ENCODE peak calls at places on chromosomes 4 and X, in seven cellular contexts. W is ovary; P is CD4-positive, alpha-beta memory T cell; R is IMR-90; H is HCT116; X is aorta; G is CD8-positive, alpha-beta memory T cell. Q is an unnamed sample.

GRCh38 chr4:54726907-54727306 is 69.2 kb downstream of the KIT start:
- DNase-seq in W (no peak), P (no peak), R (no peak), H (no peak), X (no peak), G (no peak), Q (no peak)

GRCh38 chrX:65932173-65933084 is 107.5 kb downstream of the VSIG4 start:
- DNase-seq in W (no peak), P (no peak), R (no peak), H (peak; percentile 92), X (no peak), G (no peak), Q (peak; percentile 33)

GRCh38 chrX:120690941-120691340 is 61.1 kb upstream of the C1GALT1C1 start:
- DNase-seq in W (no peak), P (no peak), R (no peak), H (no peak), X (no peak), G (no peak), Q (no peak)

GRCh38 chrX:133414399-133415275 is 652 bp downstream of the GPC4 start:
- DNase-seq in W (peak; percentile 34), P (no peak), R (no peak), H (no peak), X (peak; percentile 79), G (no peak), Q (peak; percentile 40)

GRCh38 chrX:87572911-87573310 is 55.3 kb downstream of the KLHL4 start:
- DNase-seq in W (no peak), P (no peak), R (no peak), H (no peak), X (no peak), G (no peak), Q (no peak)

GRCh38 chr4:845836-846251 is 19.9 kb upstream of the CPLX1 start:
- DNase-seq in W (no peak), P (no peak), R (peak; percentile 30), H (no peak), X (no peak), G (no peak), Q (no peak)

GRCh38 chr4:4820264-4820663 is 39.2 kb upstream of the MSX1 start:
- DNase-seq in W (no peak), P (no peak), R (no peak), H (no peak), X (no peak), G (no peak), Q (no peak)

GRCh38 chr4:56870927-56871326 is 36.8 kb upstream of the REST start:
- DNase-seq in W (no peak), P (no peak), R (peak; percentile 35), H (no peak), X (no peak), G (no peak), Q (peak; percentile 34)

GRCh38 chr4:152399246-152399645 is 136.6 kb downstream of the FBXW7 start:
- DNase-seq in W (no peak), P (peak; percentile 28), R (no peak), H (no peak), X (no peak), G (no peak), Q (no peak)
- H3K4me3 ChIP-seq in W (no peak overlapping the region), P (no peak overlapping the region), R (no peak overlapping the region), H (no peak overlapping the region), X (no peak overlapping the region), G (no peak overlapping the region), Q (no peak overlapping the region)

GRCh38 chrX:19865567-19866363 is 21.6 kb downstream of the SH3KBP1 start:
- DNase-seq in W (no peak), P (no peak), R (no peak), H (no peak), X (no peak), G (no peak), Q (no peak)

GRCh38 chrX:19864736-19865135 is 22.7 kb downstream of the SH3KBP1 start:
- DNase-seq in W (no peak), P (no peak), R (no peak), H (no peak), X (no peak), G (no peak), Q (no peak)

GRCh38 chrX:19860571-19860970 is 26.8 kb downstream of the SH3KBP1 start:
- DNase-seq in W (no peak), P (no peak), R (no peak), H (no peak), X (no peak), G (no peak), Q (no peak)

GRCh38 chrX:19863237-19864223 is 23.9 kb downstream of the SH3KBP1 start:
- DNase-seq in W (no peak), P (no peak), R (peak; percentile 29), H (no peak), X (no peak), G (no peak), Q (no peak)

GRCh38 chrX:19862634-19863236 is 24.7 kb downstream of the SH3KBP1 start:
- DNase-seq in W (no peak), P (no peak), R (no peak), H (no peak), X (no peak), G (no peak), Q (no peak)
- H3K4me1 ChIP-seq in W (no peaks in the 10 kb centered on the region), P (peaks cover 44% of the 10 kb centered on the region), R (peaks cover 13% of the 10 kb centered on the region), H (no peaks in the 10 kb centered on the region), X (no peaks in the 10 kb centered on the region), G (peaks cover 25% of the 10 kb centered on the region), Q (peaks cover 19% of the 10 kb centered on the region)

GRCh38 chr4:41438564-41438963 is 99.4 kb upstream of the LIMCH1 start:
- DNase-seq in W (no peak), P (no peak), R (no peak), H (no peak), X (no peak), G (no peak), Q (no peak)

GRCh38 chr4:41433361-41433760 is 104.6 kb upstream of the LIMCH1 start:
- DNase-seq in W (no peak), P (no peak), R (no peak), H (no peak), X (no peak), G (no peak), Q (no peak)

GRCh38 chr4:41435509-41435908 is 102.4 kb upstream of the LIMCH1 start:
- DNase-seq in W (no peak), P (no peak), R (no peak), H (no peak), X (no peak), G (no peak), Q (no peak)

GRCh38 chr4:41437264-41437566 is 100.7 kb upstream of the LIMCH1 start:
- DNase-seq in W (no peak), P (no peak), R (no peak), H (no peak), X (no peak), G (no peak), Q (no peak)

GRCh38 chr4:41436365-41437263 is 101.3 kb upstream of the LIMCH1 start:
- DNase-seq in W (no peak), P (no peak), R (no peak), H (no peak), X (no peak), G (no peak), Q (no peak)
- H3K4me3 ChIP-seq in W (no peak overlapping the region), P (no peak overlapping the region), R (no peak overlapping the region), H (no peak overlapping the region), X (no peak overlapping the region), G (no peak overlapping the region), Q (no peak overlapping the region)

GRCh38 chr4:71571346-71571745 is 212.5 kb downstream of the GC start:
- DNase-seq in W (no peak), P (no peak), R (no peak), H (no peak), X (no peak), G (no peak), Q (no peak)
- H3K4me1 ChIP-seq in W (no peaks in the 10 kb centered on the region), P (no peaks in the 10 kb centered on the region), R (peaks cover 2% of the 10 kb centered on the region), H (no peaks in the 10 kb centered on the region), X (no peaks in the 10 kb centered on the region), G (no peaks in the 10 kb centered on the region), Q (no peaks in the 10 kb centered on the region)